ENCODE peak calls at places on chromosomes 3 and 15, in eight cellular contexts. One of them, this sample, is unnamed.
A peak's percentile ranks its signal among the peaks of the same experiment; 100 is the strongest.

GRCh38 chr15:66129561-66129960 is 124.0 kb downstream of the MEGF11 start:
- DNase-seq in stimulated activated CD8-positive, alpha-beta memory T cell treated with anti-CD3 and anti-CD28 coated beads, Interleukin-15, amount 100 ng/mL, for 24 hours: no peak
- DNase-seq in NCI-H1436: no peak
- DNase-seq in left ventricle myocardium inferior: no peak
- DNase-seq in T-helper 2 cell treated with Interferon-gamma antibody and Interleukin-4, amounts not matched to agents 5 μg/mL and 100 μg/mL, for 36 hours: no peak
- DNase-seq in SK-MEL-5: peak; percentile 87
- DNase-seq in HL-60: no peak
- DNase-seq in RPMI7951: no peak
- DNase-seq in this sample: no peak

GRCh38 chr3:29314727-29315088 is 33.8 kb downstream of the RBMS3 start:
- DNase-seq in stimulated activated CD8-positive, alpha-beta memory T cell treated with anti-CD3 and anti-CD28 coated beads, Interleukin-15, amount 100 ng/mL, for 24 hours: no peak
- DNase-seq in NCI-H1436: no peak
- DNase-seq in left ventricle myocardium inferior: no peak
- DNase-seq in T-helper 2 cell treated with Interferon-gamma antibody and Interleukin-4, amounts not matched to agents 5 μg/mL and 100 μg/mL, for 36 hours: no peak
- DNase-seq in SK-MEL-5: no peak
- DNase-seq in HL-60: no peak
- DNase-seq in RPMI7951: no peak
- DNase-seq in this sample: no peak

GRCh38 chr3:6421666-6422065 is 439.2 kb upstream of the GRM7 start:
- DNase-seq in stimulated activated CD8-positive, alpha-beta memory T cell treated with anti-CD3 and anti-CD28 coated beads, Interleukin-15, amount 100 ng/mL, for 24 hours: no peak
- DNase-seq in NCI-H1436: no peak
- DNase-seq in left ventricle myocardium inferior: no peak
- DNase-seq in T-helper 2 cell treated with Interferon-gamma antibody and Interleukin-4, amounts not matched to agents 5 μg/mL and 100 μg/mL, for 36 hours: no peak
- DNase-seq in SK-MEL-5: no peak
- DNase-seq in HL-60: no peak
- DNase-seq in RPMI7951: no peak
- DNase-seq in this sample: no peak

GRCh38 chr15:42087460-42087859 is 6.9 kb downstream of the PLA2G4D start:
- DNase-seq in stimulated activated CD8-positive, alpha-beta memory T cell treated with anti-CD3 and anti-CD28 coated beads, Interleukin-15, amount 100 ng/mL, for 24 hours: no peak
- DNase-seq in NCI-H1436: no peak
- DNase-seq in left ventricle myocardium inferior: no peak
- DNase-seq in T-helper 2 cell treated with Interferon-gamma antibody and Interleukin-4, amounts not matched to agents 5 μg/mL and 100 μg/mL, for 36 hours: no peak
- DNase-seq in SK-MEL-5: no peak
- DNase-seq in HL-60: no peak
- DNase-seq in RPMI7951: no peak
- DNase-seq in this sample: no peak

GRCh38 chr3:153289334-153289808 is 127.3 kb downstream of the RAP2B start:
- DNase-seq in stimulated activated CD8-positive, alpha-beta memory T cell treated with anti-CD3 and anti-CD28 coated beads, Interleukin-15, amount 100 ng/mL, for 24 hours: no peak
- DNase-seq in NCI-H1436: no peak
- DNase-seq in left ventricle myocardium inferior: no peak
- DNase-seq in T-helper 2 cell treated with Interferon-gamma antibody and Interleukin-4, amounts not matched to agents 5 μg/mL and 100 μg/mL, for 36 hours: no peak
- DNase-seq in SK-MEL-5: peak; percentile 86
- DNase-seq in HL-60: peak; percentile 43
- DNase-seq in RPMI7951: peak; percentile 52
- DNase-seq in this sample: peak; percentile 40

GRCh38 chr3:99504258-99504657 is 134.1 kb upstream of the COL8A1 start:
- DNase-seq in stimulated activated CD8-positive, alpha-beta memory T cell treated with anti-CD3 and anti-CD28 coated beads, Interleukin-15, amount 100 ng/mL, for 24 hours: no peak
- DNase-seq in NCI-H1436: no peak
- DNase-seq in left ventricle myocardium inferior: no peak
- DNase-seq in T-helper 2 cell treated with Interferon-gamma antibody and Interleukin-4, amounts not matched to agents 5 μg/mL and 100 μg/mL, for 36 hours: no peak
- DNase-seq in SK-MEL-5: no peak
- DNase-seq in HL-60: no peak
- DNase-seq in RPMI7951: peak; percentile 88
- DNase-seq in this sample: no peak

GRCh38 chr3:133503409-133503808 is 70.1 kb upstream of the CDV3 start:
- DNase-seq in stimulated activated CD8-positive, alpha-beta memory T cell treated with anti-CD3 and anti-CD28 coated beads, Interleukin-15, amount 100 ng/mL, for 24 hours: no peak
- DNase-seq in NCI-H1436: no peak
- DNase-seq in left ventricle myocardium inferior: no peak
- DNase-seq in T-helper 2 cell treated with Interferon-gamma antibody and Interleukin-4, amounts not matched to agents 5 μg/mL and 100 μg/mL, for 36 hours: no peak
- DNase-seq in SK-MEL-5: no peak
- DNase-seq in HL-60: no peak
- DNase-seq in RPMI7951: no peak
- DNase-seq in this sample: no peak

GRCh38 chr3:143245692-143246091 is 126.1 kb downstream of the CHST2 start:
- DNase-seq in stimulated activated CD8-positive, alpha-beta memory T cell treated with anti-CD3 and anti-CD28 coated beads, Interleukin-15, amount 100 ng/mL, for 24 hours: no peak
- DNase-seq in NCI-H1436: no peak
- DNase-seq in left ventricle myocardium inferior: no peak
- DNase-seq in T-helper 2 cell treated with Interferon-gamma antibody and Interleukin-4, amounts not matched to agents 5 μg/mL and 100 μg/mL, for 36 hours: no peak
- DNase-seq in SK-MEL-5: no peak
- DNase-seq in HL-60: no peak
- DNase-seq in RPMI7951: no peak
- DNase-seq in this sample: no peak

GRCh38 chr15:62647195-62647865 is 395.2 kb upstream of the TPM1 start:
- DNase-seq in stimulated activated CD8-positive, alpha-beta memory T cell treated with anti-CD3 and anti-CD28 coated beads, Interleukin-15, amount 100 ng/mL, for 24 hours: no peak
- DNase-seq in NCI-H1436: no peak
- DNase-seq in left ventricle myocardium inferior: no peak
- DNase-seq in T-helper 2 cell treated with Interferon-gamma antibody and Interleukin-4, amounts not matched to agents 5 μg/mL and 100 μg/mL, for 36 hours: no peak
- DNase-seq in SK-MEL-5: peak; percentile 34
- DNase-seq in HL-60: no peak
- DNase-seq in RPMI7951: peak; percentile 96
- DNase-seq in this sample: no peak